ENCODE peak calls at places on chromosomes 11 and 22, in eight cellular contexts. I is prostate gland; S is amniotic epithelial cell; T is activated T-helper 1 cell treated with anti-CD3 and anti-CD28 coated beads, Interleukin-2, amount 50 U/mL, for 16 hours; Q is dermis blood vessel endothelial cell; C is activated CD8-positive, alpha-beta memory T cell treated with anti-CD3 and anti-CD28 coated beads for 4 hours; U is skeletal muscle cell; J is amniotic stem cell. B is an unnamed sample.

GRCh38 chr11:88384678-88385015 is 47.1 kb upstream of the CTSC start:
- DNase-seq in C (no peak), Q (no peak), J (no peak), U (no peak), I (no peak), S (peak; percentile 64), T (no peak), B (no peak)

GRCh38 chr11:46377266-46377665 is 4.2 kb upstream of the MDK start:
- DNase-seq in I (no peak), J (no peak), U (no peak), C (no peak), T (no peak), S (no peak), Q (no peak), B (no peak)

GRCh38 chr11:5621580-5621979 is 3.2 kb upstream of the TRIM34 start:
- DNase-seq in S (no peak), C (no peak), J (no peak), I (no peak), T (no peak), Q (no peak), U (no peak), B (no peak)

GRCh38 chr11:96033054-96033453 is 109.1 kb upstream of the MTMR2 start:
- DNase-seq in C (no peak), T (no peak), I (no peak), J (no peak), U (no peak), Q (no peak), S (no peak), B (no peak)

GRCh38 chr11:68839953-68840641 is 1.6 kb downstream of the CPT1A start:
- DNase-seq in C (no peak), Q (peak; percentile 68), S (no peak), T (no peak), U (peak; percentile 5), I (no peak), J (no peak), B (no peak)

GRCh38 chr22:44950806-44951509 is 58.8 kb downstream of the PHF21B start:
- DNase-seq in U (no peak), Q (no peak), C (no peak), S (no peak), I (no peak), T (no peak), J (no peak), B (no peak)

GRCh38 chr11:129331217-129331616 is 44.4 kb upstream of the BARX2 start:
- DNase-seq in T (no peak), I (no peak), Q (peak; percentile 13), C (no peak), J (no peak), U (no peak), S (peak; percentile 24), B (no peak)

GRCh38 chr11:73310661-73311393 is 2.8 kb downstream of the ARHGEF17 start:
- DNase-seq in U (no peak), S (no peak), I (no peak), J (no peak), C (no peak), Q (no peak), T (no peak), B (no peak)

GRCh38 chr22:46618667-46619066 is 1.5 kb upstream of the GRAMD4 start:
- DNase-seq in Q (no peak), I (no peak), U (no peak), T (no peak), J (no peak), C (no peak), S (no peak), B (no peak)

GRCh38 chr11:75035911-75036536 is 47.3 kb downstream of the NEU3 start:
- DNase-seq in I (no peak), U (no peak), C (no peak), T (no peak), Q (no peak), S (no peak), J (no peak), B (no peak)

GRCh38 chr22:43349636-43350035 is 6.5 kb upstream of the SCUBE1 start:
- DNase-seq in T (no peak), U (no peak), Q (no peak), C (no peak), J (no peak), S (no peak), I (no peak), B (no peak)

GRCh38 chr11:16606784-16607674 is 131.4 kb upstream of the C11orf58 start:
- DNase-seq in C (no peak), J (no peak), Q (peak; percentile 6), S (no peak), I (peak; percentile 14), T (no peak), U (no peak), B (peak; percentile 27)

GRCh38 chr11:116219171-116219635 is 553.6 kb downstream of the BUD13 start:
- DNase-seq in I (no peak), Q (no peak), S (no peak), J (no peak), C (no peak), U (no peak), T (no peak), B (no peak)

GRCh38 chr11:82004537-82005213 is 729.0 kb downstream of the FAM181B start:
- DNase-seq in J (no peak), U (no peak), C (no peak), S (no peak), T (no peak), I (no peak), Q (no peak), B (no peak)

GRCh38 chr22:28397324-28397723 is 282.3 kb downstream of the TTC28 start:
- DNase-seq in U (no peak), C (no peak), J (no peak), Q (no peak), S (peak; percentile 14), T (no peak), I (no peak), B (no peak)

GRCh38 chr22:42389137-42389536 is 43.1 kb downstream of the NFAM1 start:
- DNase-seq in C (no peak), S (no peak), U (no peak), I (no peak), J (no peak), Q (no peak), T (no peak), B (no peak)

GRCh38 chr22:37887610-37888378 is 18.3 kb upstream of the MICALL1 start:
- DNase-seq in S (peak; percentile 78), U (no peak), C (no peak), J (no peak), T (no peak), I (peak; percentile 90), Q (peak; percentile 86), B (no peak)

B was measured in HEK293T.